ENCODE peak calls at places on chromosomes 16 and 17, in four cellular contexts. R is PC-3, Y is A673, O is right atrium auricular region. D is an unnamed sample.

GRCh38 chr17:47694818-47695663 is 1.1 kb downstream of the TBKBP1 start:
- DNase-seq in R (peak; percentile 50), O (peak; percentile 76), Y (peak; percentile 51), D (no peak)

GRCh38 chr17:61124562-61124961 is 275.1 kb upstream of the TBX2 start:
- DNase-seq in O (no peak), Y (no peak), R (peak; percentile 24), D (no peak)

GRCh38 chr17:37608369-37609169 is 649 bp downstream of the SYNRG start:
- DNase-seq in Y (peak; percentile 40), R (peak; percentile 2), O (no peak), D (no peak)

GRCh38 chr17:11391134-11391533 is 150.1 kb downstream of the SHISA6 start:
- DNase-seq in R (no peak), Y (peak; percentile 19), O (no peak), D (no peak)

GRCh38 chr16:73584157-73584556 is 536.2 kb upstream of the ZFHX3 start:
- DNase-seq in Y (no peak), O (no peak), R (no peak), D (no peak)

GRCh38 chr16:52123842-52124241 is 423.1 kb downstream of the TOX3 start:
- DNase-seq in O (no peak), Y (no peak), R (no peak), D (no peak)

GRCh38 chr17:27860971-27861669 is 32.0 kb downstream of the LYRM9 start:
- DNase-seq in R (no peak), Y (no peak), O (no peak), D (no peak)

GRCh38 chr17:76145231-76146052 is 4.4 kb upstream of the FOXJ1 start:
- DNase-seq in R (no peak), Y (peak; percentile 21), O (no peak), D (peak; percentile 36)

GRCh38 chr16:19167710-19168172 is 299 bp upstream of the SYT17 start:
- DNase-seq in Y (peak; percentile 80), O (peak; percentile 60), R (peak; percentile 79), D (no peak)

GRCh38 chr16:73389075-73389474 is 341.1 kb upstream of the ZFHX3 start:
- DNase-seq in R (no peak), O (no peak), Y (no peak), D (no peak)

GRCh38 chr17:34025179-34025551 is 229.9 kb upstream of the CCL2 start:
- DNase-seq in Y (no peak), R (no peak), O (no peak), D (no peak)

GRCh38 chr17:45645330-45645729 is 138.8 kb upstream of the CRHR1 start:
- DNase-seq in R (no peak), O (no peak), Y (no peak), D (no peak)

GRCh38 chr17:70137451-70138230 is 31.7 kb upstream of the KCNJ2 start:
- DNase-seq in R (peak; percentile 89), O (peak; percentile 82), Y (peak; percentile 29), D (no peak)

GRCh38 chr16:30009990-30010816 is 624 bp downstream of the DOC2A start:
- DNase-seq in Y (no peak), O (no peak), R (no peak), D (no peak)

GRCh38 chr16:30007378-30007895 is 3.4 kb downstream of the DOC2A start:
- DNase-seq in R (no peak), O (no peak), Y (no peak), D (no peak)

GRCh38 chr16:30009085-30009862 is 1.6 kb downstream of the DOC2A start:
- DNase-seq in Y (no peak), O (no peak), R (no peak), D (no peak)

GRCh38 chr16:30011505-30012480 is 966 bp upstream of the DOC2A start:
- DNase-seq in O (no peak), R (no peak), Y (no peak), D (no peak)

DNA sequence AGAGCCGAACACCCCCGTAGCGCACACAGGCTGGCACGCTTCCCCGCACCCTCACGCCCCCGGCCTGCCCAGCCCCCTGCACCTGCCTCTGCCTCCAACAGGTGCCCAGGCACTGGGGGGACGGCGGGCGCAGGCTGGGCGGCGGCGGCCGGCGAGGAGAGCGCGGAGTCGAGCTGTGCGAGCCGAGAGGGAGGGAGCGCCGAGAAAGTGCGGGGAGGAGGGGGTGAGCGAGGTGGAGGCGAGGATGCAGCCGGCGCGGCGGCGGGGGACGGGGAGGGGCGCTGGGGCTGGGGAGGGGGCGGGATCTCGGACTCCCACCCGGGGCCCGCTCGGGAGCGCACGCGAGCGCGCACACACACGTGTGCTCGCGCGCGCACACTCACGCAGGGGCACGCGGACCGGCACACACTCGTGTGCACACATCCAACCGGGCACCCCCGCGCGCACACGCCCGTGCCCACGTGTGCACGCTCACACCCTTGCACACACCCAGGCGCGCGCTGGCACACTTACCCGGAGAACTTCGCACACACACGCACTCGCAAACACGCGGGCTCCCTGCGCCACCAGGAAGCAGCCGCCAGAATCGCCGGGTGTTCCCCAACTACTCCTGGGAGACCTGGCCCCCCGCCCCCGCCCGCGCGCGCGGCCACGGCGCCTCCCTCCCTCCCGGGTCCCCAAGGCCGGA is at the start of gene DOC2A:
- DNase-seq in R (no peak), Y (peak; percentile 60), O (no peak), D (no peak)
- H3K27ac ChIP-seq in R (no peak within 1 kb of the TSS), Y (no peak within 1 kb of the TSS), O (no peak within 1 kb of the TSS), D (no peak within 1 kb of the TSS)

DNA sequence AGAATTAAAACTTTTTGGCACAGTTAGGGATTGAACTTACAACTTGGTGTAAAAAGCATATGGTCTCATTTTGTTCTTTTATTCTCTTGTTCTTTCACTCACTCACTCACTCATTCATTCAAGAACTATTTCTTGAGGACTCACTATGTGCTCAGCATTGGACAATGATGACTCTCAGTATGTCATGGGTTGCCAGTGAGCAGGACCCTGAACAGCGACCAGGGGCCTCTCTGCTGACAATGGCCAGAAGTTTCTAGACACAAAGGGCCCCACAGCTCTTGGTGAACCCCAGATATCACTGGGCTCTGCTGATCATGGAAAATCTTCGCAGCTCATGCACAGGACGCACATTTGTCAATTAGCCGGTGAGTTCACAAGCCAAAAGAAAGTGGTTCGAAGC is 32.4 kb upstream of the TNRC6C start:
- DNase-seq in R (no peak), O (no peak), Y (no peak), D (no peak)
- H3K27me3 ChIP-seq in R (peaks cover 92% of the 10 kb centered on the region), O (no peaks in the 10 kb centered on the region), Y (no peaks in the 10 kb centered on the region), D (no peaks in the 10 kb centered on the region)

GRCh38 chr17:67364847-67365761 is 1.3 kb downstream of the PSMD12 start:
- DNase-seq in R (peak; percentile 33), Y (no peak), O (no peak), D (no peak)

GRCh38 chr17:67360880-67361279 is 5.5 kb downstream of the PSMD12 start:
- DNase-seq in R (no peak), Y (no peak), O (no peak), D (no peak)

GRCh38 chr17:67362173-67362572 is 4.2 kb downstream of the PSMD12 start:
- DNase-seq in O (no peak), R (no peak), Y (no peak), D (no peak)

GRCh38 chr17:67358612-67359011 is 7.8 kb downstream of the PSMD12 start:
- DNase-seq in O (no peak), Y (peak; percentile 78), R (no peak), D (no peak)

GRCh38 chr17:67359960-67360817 is 6.2 kb downstream of the PSMD12 start:
- DNase-seq in O (no peak), R (peak; percentile 55), Y (peak; percentile 77), D (peak; percentile 39)
- H3K36me3 ChIP-seq in O (peaks cover 18% of the 10 kb centered on the region), R (peaks cover 78% of the 10 kb centered on the region), Y (peaks cover 33% of the 10 kb centered on the region), D (peaks cover 27% of the 10 kb centered on the region)

DNA sequence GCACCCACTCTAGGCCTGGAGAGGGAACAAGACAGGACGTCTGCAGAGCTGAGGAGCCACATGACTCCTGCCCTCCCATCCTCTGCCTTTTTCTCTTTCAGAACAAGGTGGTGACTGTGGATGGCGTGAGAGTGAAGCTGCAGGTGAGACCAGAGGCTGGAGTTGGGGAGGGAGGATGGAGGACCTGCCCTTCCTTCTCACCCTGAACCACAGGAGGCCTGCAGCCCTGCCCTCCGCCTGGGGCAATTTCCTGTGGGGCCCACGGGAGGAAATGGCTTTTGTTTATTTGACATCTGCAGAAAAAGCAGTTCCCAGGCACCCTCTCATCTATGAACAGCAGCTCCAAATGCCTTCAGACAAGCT is 5.1 kb downstream of the RAB37 start:
- DNase-seq in Y (no peak), R (peak; percentile 52), O (no peak), D (no peak)
- H3K27ac ChIP-seq in Y (no peak overlapping the region), R (no peak overlapping the region), O (no peak overlapping the region), D (peak overlapping the region; percentile 28)

GRCh38 chr17:21376585-21376834 is 353 bp downstream of the KCNJ12 start:
- DNase-seq in Y (no peak), R (no peak), O (no peak), D (no peak)
- H3K27me3 ChIP-seq in Y (peaks cover 25% of the 10 kb centered on the region), R (no peaks in the 10 kb centered on the region), O (no peaks in the 10 kb centered on the region), D (no peaks in the 10 kb centered on the region)

DNA sequence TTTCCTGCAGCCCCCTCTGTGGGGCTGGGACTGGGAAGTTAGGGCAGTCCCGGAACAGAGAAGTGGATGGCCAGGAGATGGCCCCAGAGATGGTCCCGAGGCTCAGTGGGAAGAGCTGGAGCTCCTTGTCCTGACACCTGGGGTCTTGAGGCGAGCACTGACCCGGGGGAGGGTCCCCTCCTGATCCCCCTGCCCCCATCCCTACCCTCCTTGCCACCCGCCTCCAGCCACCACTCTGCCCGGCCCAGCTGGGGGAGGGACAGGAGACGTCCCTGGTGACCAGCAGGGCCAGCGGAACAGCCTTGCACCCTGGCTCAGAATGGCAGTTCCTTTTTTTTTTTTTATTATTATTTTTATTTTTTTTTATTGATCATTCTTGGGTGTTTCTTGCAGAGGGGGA is 13.9 kb upstream of the RNF213 start:
- DNase-seq in Y (no peak), O (no peak), R (no peak), D (no peak)
- H3K36me3 ChIP-seq in Y (no peaks in the 10 kb centered on the region), O (peaks cover 41% of the 10 kb centered on the region), R (peaks cover under 1% of the 10 kb centered on the region), D (peaks cover 22% of the 10 kb centered on the region)

GRCh38 chr16:81600275-81600674 is 155.7 kb downstream of the CMIP start:
- DNase-seq in O (no peak), Y (peak; percentile 60), R (peak; percentile 76), D (no peak)
- H3K27ac ChIP-seq in O (no peak overlapping the region), Y (no peak overlapping the region), R (peak overlapping the region; percentile 74), D (no peak overlapping the region)

GRCh38 chr16:74723224-74723623 is 22.6 kb upstream of the MLKL start:
- DNase-seq in R (no peak), Y (no peak), O (no peak), D (no peak)
- H3K27me3 ChIP-seq in R (no peaks in the 10 kb centered on the region), Y (no peaks in the 10 kb centered on the region), O (no peaks in the 10 kb centered on the region), D (no peaks in the 10 kb centered on the region)

GRCh38 chr16:546909-547770 is 13.1 kb upstream of the PRR35 start:
- DNase-seq in O (no peak), Y (peak; percentile 83), R (no peak), D (no peak)
- H3K36me3 ChIP-seq in O (peaks cover 25% of the 10 kb centered on the region), Y (peaks cover 12% of the 10 kb centered on the region), R (no peaks in the 10 kb centered on the region), D (peaks cover 23% of the 10 kb centered on the region)

GRCh38 chr16:14538604-14539003 is 91.5 kb downstream of the PARN start:
- DNase-seq in R (no peak), Y (no peak), O (no peak), D (no peak)
- H3K27ac ChIP-seq in R (no peak overlapping the region), Y (no peak overlapping the region), O (no peak overlapping the region), D (no peak overlapping the region)

D was measured in effector memory CD4-positive, alpha-beta T cell.